ENCODE peak calls at places on chromosomes 4 and X, in four cellular contexts. T is astrocyte, M is neural progenitor cell, W is PC-9. B is an unnamed sample. For H3K36me3, the result is how much of the 10 kb centered on the place peaks cover.

GRCh38 chrX:22314692-22315091 is 42.0 kb downstream of the CBLL2 start:
- DNase-seq in M (peak), W (no peak), T (no peak), B (peak)

GRCh38 chrX:111262086-111262485 is 8.2 kb downstream of the CAPN6 start:
- DNase-seq in T (peak), W (no peak), M (no peak), B (no peak)

GRCh38 chrX:9311411-9312160 is 153.3 kb upstream of the TBL1X start:
- DNase-seq in W (no peak), T (peak), M (no peak), B (no peak)

GRCh38 chr4:123986268-123986798 is 589.7 kb downstream of the SPRY1 start:
- DNase-seq in T (peak), W (peak), M (no peak), B (peak)

GRCh38 chrX:24646745-24647182 is 383 bp downstream of the PCYT1B start:
- DNase-seq in W (no peak), T (no peak), M (peak), B (no peak)

GRCh38 chrX:150587585-150588503 is 19.4 kb downstream of the MTM1 start:
- DNase-seq in T (no peak), M (no peak), W (no peak), B (no peak)

GRCh38 chrX:119015407-119016242 is 41.2 kb downstream of the LONRF3 start:
- DNase-seq in T (peak), W (peak), M (no peak), B (peak)

GRCh38 chr4:5366421-5366820 is 315.1 kb downstream of the STK32B start:
- DNase-seq in W (no peak), M (no peak), T (peak), B (peak)

GRCh38 chr4:120922390-120923200 is at the start of gene PRDM5:
- DNase-seq in M (peak), T (peak), W (no peak), B (peak)

GRCh38 chrX:48835524-48836329 is at the start of gene PCSK1N:
- DNase-seq in W (no peak), M (peak), T (no peak), B (peak)

GRCh38 chr4:20618010-20618409 is 82.2 kb upstream of the PACRGL start:
- DNase-seq in M (peak), W (no peak), T (no peak), B (no peak)

GRCh38 chr4:122577808-122578781 is 42.8 kb downstream of the IL21 start:
- DNase-seq in W (no peak), M (peak), T (no peak), B (peak)

DNA sequence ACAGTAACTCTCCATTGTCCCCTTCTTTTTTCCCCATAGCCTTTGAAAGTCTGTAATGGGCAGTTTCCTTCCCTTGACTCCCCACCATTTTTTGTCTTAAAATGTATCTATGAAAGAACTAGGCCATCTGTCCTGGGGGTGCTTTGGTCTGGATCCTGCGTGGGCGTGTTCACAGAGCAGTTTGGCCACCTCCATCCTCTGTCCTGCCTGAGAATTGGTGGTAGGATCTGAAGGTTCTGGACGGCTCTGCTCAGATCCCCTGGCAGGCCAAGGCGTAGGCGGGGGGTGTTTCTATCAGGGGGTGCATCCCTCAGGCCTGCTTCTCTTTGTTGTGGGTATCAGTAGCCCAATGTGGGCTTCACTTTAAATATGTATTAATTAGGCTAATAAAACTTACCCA is 107.1 kb downstream of the FAM193A start:
- DNase-seq in W (no peak), T (no peak), M (no peak), B (no peak)
- H3K36me3 ChIP-seq in W (under half), T (under half), M (under half), B (under half)

GRCh38 chrX:37315511-37316248 is 33.5 kb upstream of the PRRG1 start:
- DNase-seq in M (no peak), W (peak), T (no peak), B (peak)

GRCh38 chrX:37314526-37314925 is 34.6 kb upstream of the PRRG1 start:
- DNase-seq in M (no peak), W (peak), T (peak), B (peak)
- TF ChIP-seq EZH2 in M (no peak), W (no peak), T (no peak), B (no peak)

GRCh38 chr4:25417014-25417413 is 40.0 kb downstream of the ANAPC4 start:
- DNase-seq in T (no peak), M (no peak), W (no peak), B (no peak)
- H3K36me3 ChIP-seq in T (under half), M (under half), W (under half), B (under half)

GRCh38 chr4:8868321-8869001 is 3.2 kb downstream of the HMX1 start:
- DNase-seq in W (no peak), T (no peak), M (no peak), B (no peak)
- TF ChIP-seq EZH2 in W (no peak), T (peak), M (peak), B (no peak)

GRCh38 chr4:56445699-56446098 is 9.6 kb downstream of the PAICS start:
- DNase-seq in W (no peak), T (no peak), M (no peak), B (no peak)
- H3K36me3 ChIP-seq in W (under half), T (under half), M (half or more), B (half or more)

GRCh38 chr4:40785727-40786126 is 36.0 kb downstream of the NSUN7 start:
- DNase-seq in T (no peak), W (no peak), M (no peak), B (no peak)
- TF ChIP-seq EZH2 in T (no peak), W (no peak), M (no peak), B (no peak)

GRCh38 chr4:1317177-1318045 is 27.7 kb downstream of the MAEA start:
- DNase-seq in M (no peak), W (no peak), T (no peak), B (no peak)

GRCh38 chr4:1315306-1315705 is 25.6 kb downstream of the MAEA start:
- DNase-seq in M (no peak), W (no peak), T (no peak), B (no peak)

GRCh38 chr4:1315838-1316536 is 26.3 kb downstream of the MAEA start:
- DNase-seq in M (no peak), W (no peak), T (no peak), B (no peak)

GRCh38 chr4:1318046-1318375 is 28.3 kb downstream of the MAEA start:
- DNase-seq in T (no peak), M (no peak), W (no peak), B (no peak)

GRCh38 chr4:1316537-1317168 is 27.0 kb downstream of the MAEA start:
- DNase-seq in W (no peak), M (no peak), T (no peak), B (no peak)
- H3K36me3 ChIP-seq in W (under half), M (under half), T (under half), B (under half)